ENCODE peak calls at places on chromosome 2, in six cellular contexts. B, C, E, S, T and F are unnamed samples.

GRCh38 chr2:53312721-53313120 is 454.9 kb upstream of the CHAC2 start:
- DNase-seq in B (no peak), C (no peak), E (no peak), S (no peak), T (no peak), F (no peak)

GRCh38 chr2:179825494-179825893 is 35.9 kb downstream of the ZNF385B start:
- DNase-seq in B (no peak), C (no peak), E (peak), S (no peak), T (no peak), F (no peak)

GRCh38 chr2:230411484-230412368 is 4.3 kb upstream of the SP100 start:
- DNase-seq in B (peak), C (peak), E (peak), S (peak), T (peak), F (peak)

GRCh38 chr2:199018826-199019225 is 438.9 kb downstream of the SATB2 start:
- DNase-seq in B (no peak), C (no peak), E (peak), S (no peak), T (no peak), F (no peak)

GRCh38 chr2:71603311-71603794 is 150.0 kb downstream of the DYSF start:
- DNase-seq in B (peak), C (peak), E (no peak), S (peak), T (peak), F (no peak)

GRCh38 chr2:239308696-239309397 is 92.0 kb downstream of the HDAC4 start:
- DNase-seq in B (peak), C (no peak), E (no peak), S (no peak), T (no peak), F (no peak)

GRCh38 chr2:147364597-147364996 is 480.2 kb upstream of the ACVR2A start:
- DNase-seq in B (no peak), C (no peak), E (no peak), S (no peak), T (peak), F (no peak)

GRCh38 chr2:112157472-112157871 is 19.3 kb downstream of the FBLN7 start:
- DNase-seq in B (no peak), C (no peak), E (no peak), S (no peak), T (no peak), F (no peak)

GRCh38 chr2:189581354-189582139 is 961 bp upstream of the SLC40A1 start:
- DNase-seq in B (no peak), C (peak), E (no peak), S (peak), T (no peak), F (no peak)

GRCh38 chr2:112711356-112711755 is 9.5 kb upstream of the NT5DC4 start:
- DNase-seq in B (no peak), C (no peak), E (no peak), S (no peak), T (no peak), F (no peak)

GRCh38 chr2:17475285-17475684 is 43.0 kb downstream of the RAD51AP2 start:
- DNase-seq in B (no peak), C (no peak), E (peak), S (no peak), T (no peak), F (no peak)

GRCh38 chr2:56240210-56240609 is 56.4 kb downstream of the CCDC85A start:
- DNase-seq in B (no peak), C (no peak), E (no peak), S (no peak), T (no peak), F (no peak)

GRCh38 chr2:85826990-85827878 is 61.6 kb downstream of the ST3GAL5 start:
- DNase-seq in B (peak), C (peak), E (peak), S (peak), T (peak), F (peak)

GRCh38 chr2:222595573-222595972 is 60.3 kb downstream of the FARSB start:
- DNase-seq in B (no peak), C (no peak), E (peak), S (no peak), T (no peak), F (no peak)

GRCh38 chr2:231475965-231476364 is 11.7 kb upstream of the NCL start:
- DNase-seq in B (no peak), C (no peak), E (no peak), S (no peak), T (no peak), F (no peak)

GRCh38 chr2:20633794-20634259 is 17.1 kb downstream of the HS1BP3 start:
- DNase-seq in B (peak), C (no peak), E (no peak), S (peak), T (no peak), F (no peak)

GRCh38 chr2:20930928-20931327 is 108.0 kb upstream of the LDAH start:
- DNase-seq in B (no peak), C (no peak), E (peak), S (no peak), T (no peak), F (no peak)

GRCh38 chr2:118983133-118983532 is 41.1 kb downstream of the MARCO start:
- DNase-seq in B (no peak), C (no peak), E (no peak), S (no peak), T (no peak), F (no peak)

GRCh38 chr2:218777276-218777990 is 4.5 kb upstream of the CYP27A1 start:
- DNase-seq in B (no peak), C (no peak), E (no peak), S (no peak), T (no peak), F (no peak)

GRCh38 chr2:80030135-80030534 is 274.4 kb downstream of the LRRTM1 start:
- DNase-seq in B (no peak), C (no peak), E (no peak), S (no peak), T (no peak), F (no peak)

GRCh38 chr2:231716641-231717280 is 8.4 kb downstream of the PTMA start:
- DNase-seq in B (peak), C (peak), E (peak), S (no peak), T (peak), F (no peak)

GRCh38 chr2:211879323-211879722 is 659.3 kb downstream of the ERBB4 start:
- DNase-seq in B (no peak), C (no peak), E (peak), S (no peak), T (peak), F (no peak)

GRCh38 chr2:161415041-161415440 is 1.1 kb upstream of the TBR1 start:
- DNase-seq in B (no peak), C (peak), E (no peak), S (no peak), T (no peak), F (peak)

GRCh38 chr2:4618630-4619228 is 915.4 kb downstream of the DCDC2C start:
- DNase-seq in B (no peak), C (no peak), E (no peak), S (no peak), T (no peak), F (no peak)

GRCh38 chr2:209391776-209392401 is 32.0 kb upstream of the MAP2 start:
- DNase-seq in B (no peak), C (no peak), E (peak), S (no peak), T (no peak), F (no peak)

GRCh38 chr2:113070606-113070975 is 2.8 kb downstream of the IL1F10 start:
- DNase-seq in B (no peak), C (no peak), E (no peak), S (no peak), T (no peak), F (no peak)

GRCh38 chr2:197239434-197239833 is 71.1 kb downstream of the ANKRD44 start:
- DNase-seq in B (no peak), C (no peak), E (no peak), S (no peak), T (peak), F (no peak)

GRCh38 chr2:238238766-238239551 is 879 bp downstream of the HES6 start:
- DNase-seq in B (peak), C (peak), E (peak), S (peak), T (no peak), F (no peak)

GRCh38 chr2:215590353-215590752 is 154.5 kb upstream of the FN1 start:
- DNase-seq in B (no peak), C (no peak), E (peak), S (no peak), T (no peak), F (no peak)

GRCh38 chr2:96870631-96871255 is 863 bp upstream of the SEMA4C start:
- DNase-seq in B (no peak), C (peak), E (no peak), S (peak), T (peak), F (no peak)

GRCh38 chr2:48316753-48317750 is 212.9 kb upstream of the STON1 start:
- DNase-seq in B (no peak), C (no peak), E (no peak), S (no peak), T (peak), F (no peak)

GRCh38 chr2:15608392-15608761 is 16.7 kb downstream of the DDX1 start:
- DNase-seq in B (no peak), C (no peak), E (no peak), S (no peak), T (no peak), F (no peak)

GRCh38 chr2:54555318-54555837 is 99.3 kb downstream of the SPTBN1 start:
- DNase-seq in B (no peak), C (no peak), E (no peak), S (no peak), T (no peak), F (no peak)

GRCh38 chr2:204110250-204111183 is 174.0 kb downstream of the ICOS start:
- DNase-seq in B (no peak), C (no peak), E (peak), S (no peak), T (peak), F (no peak)

GRCh38 chr2:98477506-98477905 is 32.8 kb downstream of the INPP4A start:
- DNase-seq in B (no peak), C (no peak), E (no peak), S (no peak), T (no peak), F (no peak)

GRCh38 chr2:231522418-231523180 is 7.6 kb downstream of the NMUR1 start:
- DNase-seq in B (no peak), C (no peak), E (peak), S (no peak), T (no peak), F (no peak)

GRCh38 chr2:28927878-28928277 is 33.4 kb downstream of the WDR43 start:
- DNase-seq in B (no peak), C (no peak), E (peak), S (no peak), T (no peak), F (no peak)

GRCh38 chr2:192940767-192941166 is 746.0 kb upstream of the TMEFF2 start:
- DNase-seq in B (no peak), C (no peak), E (no peak), S (no peak), T (no peak), F (no peak)
- TF ChIP-seq CTCF in B (no peak), C (no peak), E (no peak), S (no peak), T (peak), F (no peak)

GRCh38 chr2:170369894-170370293 is 191.9 kb downstream of the MYO3B start:
- DNase-seq in B (no peak), C (no peak), E (peak), S (no peak), T (no peak), F (no peak)
- TF ChIP-seq CTCF in B (peak), C (no peak), E (no peak), S (no peak), T (no peak), F (peak)

GRCh38 chr2:233098615-233099014 is 38.5 kb downstream of the INPP5D start:
- DNase-seq in B (no peak), C (peak), E (no peak), S (no peak), T (no peak), F (peak)
- TF ChIP-seq CTCF in B (peak), C (peak), E (no peak), S (peak), T (no peak), F (peak)

GRCh38 chr2:43333096-43333655 is 106.8 kb upstream of the ZFP36L2 start:
- DNase-seq in B (no peak), C (no peak), E (no peak), S (no peak), T (no peak), F (no peak)

GRCh38 chr2:43329637-43330036 is 103.2 kb upstream of the ZFP36L2 start:
- DNase-seq in B (no peak), C (no peak), E (no peak), S (no peak), T (no peak), F (no peak)

GRCh38 chr2:43331428-43331827 is 105.0 kb upstream of the ZFP36L2 start:
- DNase-seq in B (no peak), C (no peak), E (no peak), S (no peak), T (no peak), F (no peak)

GRCh38 chr2:43333656-43334144 is 107.3 kb upstream of the ZFP36L2 start:
- DNase-seq in B (no peak), C (no peak), E (peak), S (no peak), T (peak), F (no peak)

DNA sequence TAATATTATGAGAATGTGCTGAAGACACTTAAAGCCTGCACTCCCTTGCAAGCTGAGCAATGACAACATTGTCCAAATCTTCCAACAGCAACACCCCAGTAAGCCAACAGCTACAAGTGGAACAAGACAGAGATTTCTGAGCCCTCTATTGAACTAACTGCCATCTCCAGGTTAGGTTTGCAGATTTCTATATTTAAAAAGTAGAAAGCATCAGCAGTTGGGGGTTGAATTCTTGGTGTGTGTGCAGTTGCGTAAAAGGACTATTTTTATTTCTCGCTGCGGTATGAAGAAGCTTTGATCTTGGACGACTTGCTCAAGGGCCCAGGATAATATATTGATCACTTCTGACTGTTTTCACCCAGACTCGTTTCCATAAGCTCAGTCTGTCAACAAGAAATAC is 106.2 kb upstream of the ZFP36L2 start:
- DNase-seq in B (no peak), C (no peak), E (no peak), S (no peak), T (no peak), F (no peak)
- TF ChIP-seq CTCF in B (no peak), C (no peak), E (no peak), S (no peak), T (no peak), F (no peak)

GRCh38 chr2:200130762-200131166 is 175.4 kb downstream of the MAIP1 start:
- DNase-seq in B (no peak), C (no peak), E (peak), S (no peak), T (no peak), F (no peak)

GRCh38 chr2:200125463-200125862 is 170.1 kb downstream of the MAIP1 start:
- DNase-seq in B (no peak), C (no peak), E (no peak), S (no peak), T (no peak), F (no peak)

GRCh38 chr2:200129756-200130462 is 174.5 kb downstream of the MAIP1 start:
- DNase-seq in B (no peak), C (no peak), E (no peak), S (no peak), T (no peak), F (no peak)

GRCh38 chr2:200131307-200131706 is 175.2 kb upstream of the SPATS2L start:
- DNase-seq in B (no peak), C (no peak), E (peak), S (no peak), T (no peak), F (no peak)

DNA sequence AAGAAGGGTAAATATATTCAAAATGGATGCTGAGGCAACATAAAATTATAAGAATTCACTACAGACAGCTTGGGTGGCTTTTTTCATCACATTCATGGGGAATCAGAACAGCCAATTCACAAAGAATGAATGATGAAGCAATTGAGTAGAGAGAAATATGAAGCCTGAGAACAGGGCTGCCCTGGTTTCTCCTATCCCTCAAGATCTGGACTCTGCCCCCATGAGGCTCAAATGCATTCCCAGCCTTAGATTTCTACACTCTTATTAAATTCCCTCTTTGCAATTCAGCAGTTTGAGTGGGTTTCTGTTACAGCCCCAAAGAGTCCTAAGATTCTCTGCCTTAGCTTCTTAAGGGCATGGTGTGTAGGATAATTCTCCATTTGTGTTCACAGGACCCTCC is 172.5 kb downstream of the MAIP1 start:
- DNase-seq in B (no peak), C (no peak), E (peak), S (no peak), T (no peak), F (no peak)
- TF ChIP-seq CTCF in B (no peak), C (no peak), E (peak), S (no peak), T (no peak), F (no peak)